ENCODE peak calls at places on chromosome 22, in seven cellular contexts. P is lung; C is right atrium auricular region; L is choroid plexus epithelial cell; O is neuronal stem cell; U is CD8-positive, alpha-beta memory T cell; M is kidney. A is an unnamed sample.

GRCh38 chr22:50683086-50683993 is 10.7 kb downstream of the SHANK3 start:
- DNase-seq in C (peak), U (no peak), M (no peak), O (no peak), L (no peak), P (no peak), A (no peak)

GRCh38 chr22:18076060-18076497 is 1.7 kb upstream of the PEX26 start:
- DNase-seq in L (peak), C (peak), M (peak), P (peak), U (peak), O (peak), A (peak)

GRCh38 chr22:48885919-48886305 is 941.8 kb downstream of the BRD1 start:
- DNase-seq in P (no peak), O (no peak), U (no peak), L (no peak), C (no peak), M (peak), A (no peak)

GRCh38 chr22:42436402-42436801 is 4.2 kb upstream of the NFAM1 start:
- DNase-seq in P (no peak), L (no peak), C (no peak), O (no peak), M (no peak), U (no peak), A (no peak)

GRCh38 chr22:44151661-44152060 is 29.1 kb upstream of the PARVG start:
- DNase-seq in O (no peak), P (no peak), M (no peak), C (no peak), U (no peak), L (peak), A (no peak)

GRCh38 chr22:49699476-49699875 is 128.2 kb downstream of the BRD1 start:
- DNase-seq in O (no peak), U (no peak), P (no peak), L (no peak), M (no peak), C (no peak), A (no peak)

GRCh38 chr22:30246962-30247376 is 410 bp upstream of the LIF start:
- DNase-seq in L (no peak), C (no peak), O (no peak), M (no peak), U (no peak), P (no peak), A (no peak)

GRCh38 chr22:30253205-30253852 is 6.8 kb upstream of the LIF start:
- DNase-seq in L (no peak), M (peak), P (peak), U (no peak), O (no peak), C (peak), A (no peak)

GRCh38 chr22:31561238-31561887 is 65.0 kb downstream of the SFI1 start:
- DNase-seq in C (peak), P (peak), O (peak), M (peak), U (peak), L (peak), A (peak)

GRCh38 chr22:37051629-37052385 is at the start of gene KCTD17:
- DNase-seq in L (peak), U (peak), O (peak), M (peak), C (peak), P (peak), A (peak)
- H3K4me3 ChIP-seq in L (peak), U (peak), O (peak), M (peak), C (peak), P (peak), A (peak)

DNA sequence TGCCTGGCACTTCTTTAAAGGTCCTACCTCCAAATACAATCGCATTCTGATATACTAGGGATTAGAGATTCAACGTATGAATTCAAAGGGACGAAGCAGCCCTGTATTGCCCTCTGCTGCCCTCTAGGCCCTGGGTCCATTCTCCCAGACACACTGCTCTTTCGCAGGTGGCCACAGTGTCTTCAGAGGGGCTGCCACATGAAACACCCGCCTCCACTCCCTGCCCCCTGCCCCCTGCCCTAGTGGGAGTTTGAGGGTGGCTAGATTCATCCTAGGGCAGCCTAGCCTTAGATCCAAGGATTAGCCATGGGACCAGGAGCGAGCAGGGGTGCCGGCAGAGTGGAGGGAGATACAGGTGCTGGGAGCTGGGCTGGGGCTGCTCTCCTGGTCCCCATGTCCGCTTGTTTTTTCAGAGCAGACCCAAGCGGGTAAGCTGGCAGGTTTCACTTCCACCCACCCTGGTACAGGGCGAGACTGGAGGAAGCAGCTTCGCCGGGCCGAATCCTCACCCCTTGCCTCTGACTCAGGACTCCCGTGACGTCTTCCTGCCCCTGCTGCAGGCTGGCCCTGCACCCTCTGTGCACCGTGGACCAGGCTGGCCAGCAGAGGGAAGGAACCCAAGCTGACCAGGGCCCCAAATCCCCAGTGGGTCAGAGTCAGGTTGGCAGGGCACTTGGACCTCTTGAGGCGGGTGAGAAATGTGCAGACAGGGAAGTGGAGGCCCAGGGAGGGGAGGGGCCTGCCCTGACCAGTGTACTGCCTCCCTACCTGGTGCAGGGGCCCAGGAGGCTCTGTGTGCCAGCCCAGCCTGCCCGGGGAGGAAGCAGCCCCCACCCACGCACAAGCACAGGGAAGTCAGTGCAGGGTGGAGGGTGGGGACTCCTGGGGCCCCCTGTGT is 28.4 kb upstream of the HMOX1 start:
- DNase-seq in C (peak), L (no peak), M (peak), P (peak), O (no peak), U (no peak), A (peak)
- H3K4me3 ChIP-seq in C (no peak), L (no peak), M (no peak), P (no peak), O (no peak), U (no peak), A (no peak)

GRCh38 chr22:23124611-23125511 is 16.9 kb downstream of the RSPH14 start:
- DNase-seq in L (no peak), C (no peak), O (no peak), M (no peak), P (no peak), U (no peak), A (no peak)

GRCh38 chr22:23127055-23127756 is 14.6 kb downstream of the RSPH14 start:
- DNase-seq in M (no peak), P (no peak), U (no peak), O (no peak), C (no peak), L (no peak), A (no peak)

GRCh38 chr22:23127788-23128187 is 14.0 kb downstream of the RSPH14 start:
- DNase-seq in P (no peak), O (no peak), C (no peak), M (no peak), U (no peak), L (no peak), A (no peak)

GRCh38 chr22:23125512-23126103 is 16.2 kb downstream of the RSPH14 start:
- DNase-seq in L (no peak), C (no peak), O (no peak), U (no peak), P (no peak), M (no peak), A (no peak)

DNA sequence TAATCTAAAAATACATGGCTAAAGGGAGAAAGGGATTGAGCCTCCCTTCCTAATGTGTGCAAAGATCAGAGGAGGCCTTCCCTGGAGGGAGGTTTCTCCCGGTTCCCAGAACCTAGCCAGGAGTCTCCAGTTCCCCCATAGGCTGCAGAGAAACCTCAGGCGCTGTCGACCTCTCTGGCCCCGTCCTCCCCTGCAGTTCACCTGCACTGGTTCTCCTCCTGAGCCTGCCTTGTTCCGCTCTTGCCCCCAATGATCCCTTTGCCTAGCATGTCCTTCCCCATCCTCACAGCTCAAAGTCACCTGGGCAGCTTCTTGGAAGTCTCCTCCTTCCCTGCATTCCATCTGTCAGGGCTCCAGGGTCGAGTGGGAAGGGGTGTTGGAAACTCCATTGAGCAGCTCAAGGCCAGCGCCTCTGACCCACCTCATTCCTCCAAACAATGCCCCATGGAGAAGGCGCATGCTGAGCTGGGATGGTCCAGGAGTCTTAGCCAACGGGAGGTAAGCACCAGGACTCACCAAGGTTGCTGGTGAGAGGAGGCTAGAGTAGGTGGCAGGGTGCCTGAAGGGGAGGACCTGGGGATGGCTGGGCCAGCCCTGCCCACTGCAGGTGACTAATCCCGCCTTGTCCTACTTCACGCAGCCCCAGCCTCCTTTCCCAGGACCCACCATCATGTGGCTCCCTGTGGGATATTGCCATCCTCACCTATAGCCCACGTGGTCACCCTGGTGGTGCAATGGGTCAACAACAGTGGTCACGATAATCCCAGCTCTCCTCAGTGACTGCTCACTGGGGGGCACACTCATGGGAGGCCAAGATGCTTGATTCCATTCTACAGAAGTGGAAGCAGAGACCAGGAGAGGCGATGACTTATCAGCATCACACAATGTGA is 15.4 kb downstream of the RSPH14 start:
- DNase-seq in U (no peak), O (no peak), C (no peak), L (no peak), P (no peak), M (no peak), A (no peak)
- H3K4me3 ChIP-seq in U (no peak), O (no peak), C (no peak), L (no peak), P (no peak), M (no peak), A (no peak)

DNA sequence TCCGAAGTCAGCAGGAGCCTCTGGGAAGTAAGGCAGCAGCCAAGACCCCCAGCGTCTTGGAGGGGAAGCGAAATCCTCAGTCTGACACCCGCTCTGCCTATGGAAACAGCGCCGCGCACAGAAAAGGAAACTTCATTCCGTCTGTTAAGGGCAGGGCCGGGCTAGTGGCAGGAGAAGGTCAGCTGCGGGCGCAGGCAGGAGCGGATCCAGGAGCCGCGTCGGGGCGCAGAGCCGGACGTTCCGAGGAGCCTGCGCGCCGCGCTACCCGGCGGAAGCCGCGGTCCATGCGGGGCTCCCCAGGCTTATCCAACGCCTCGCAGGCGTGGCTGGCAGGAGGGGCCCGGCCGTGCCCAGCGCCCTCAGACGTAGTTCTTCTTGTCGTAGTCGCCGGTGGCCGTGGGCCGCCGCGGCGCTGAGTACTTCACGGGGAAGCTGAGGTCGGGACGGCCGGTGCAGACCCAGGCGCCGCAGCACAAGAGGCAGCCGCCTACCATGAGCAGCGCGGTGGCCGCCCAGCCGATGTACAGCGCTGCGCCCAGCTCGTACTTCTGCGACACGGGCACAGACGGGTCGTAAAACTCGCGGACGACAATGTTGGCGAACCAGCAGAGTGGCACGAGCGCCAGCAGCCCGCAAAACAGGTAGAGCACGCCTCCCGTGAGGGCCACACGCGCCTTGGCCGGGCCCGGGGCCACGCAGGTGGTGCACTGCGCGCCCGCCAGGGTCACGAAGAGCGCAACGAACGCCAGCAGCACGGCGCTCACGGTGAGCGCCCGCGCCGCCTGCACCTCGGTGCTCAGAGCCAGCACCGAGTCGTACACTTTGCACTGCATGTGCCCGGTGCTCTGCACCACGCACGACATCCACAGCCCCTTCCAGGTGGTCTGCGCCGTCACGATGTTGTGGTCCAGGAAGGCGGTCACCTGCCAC is 705 bp downstream of the CLDN5 start:
- DNase-seq in C (no peak), O (peak), P (no peak), L (peak), M (no peak), U (no peak), A (no peak)
- H3K4me3 ChIP-seq in C (peak), O (peak), P (peak), L (peak), M (peak), U (peak), A (no peak)

GRCh38 chr22:24310969-24311368 is 40.3 kb downstream of the SPECC1L start:
- DNase-seq in O (no peak), P (no peak), L (no peak), M (no peak), U (no peak), C (no peak), A (no peak)
- H3K4me3 ChIP-seq in O (no peak), P (no peak), L (no peak), M (no peak), U (no peak), C (no peak), A (no peak)

DNA sequence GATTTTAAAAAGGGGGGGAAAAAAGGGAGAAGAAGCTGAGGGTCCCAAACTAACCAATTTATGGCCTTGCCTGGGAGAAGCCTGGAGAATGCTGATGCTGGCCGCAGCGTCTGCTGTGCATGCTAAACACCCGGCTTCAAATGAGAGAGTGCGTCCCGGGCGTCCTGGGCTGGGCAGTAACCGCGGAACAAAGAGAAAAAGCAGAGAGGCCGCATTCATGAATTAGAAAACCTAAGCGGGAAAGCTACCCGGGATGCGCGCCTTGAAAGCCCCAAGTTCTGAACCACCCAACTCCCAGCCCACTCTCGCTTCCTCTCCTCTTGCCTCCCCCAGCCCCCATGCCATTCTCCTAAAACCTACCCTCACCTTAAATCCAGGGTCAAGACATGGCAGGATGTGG is 6.5 kb downstream of the MN1 start:
- DNase-seq in O (no peak), U (no peak), P (no peak), M (peak), C (no peak), L (no peak), A (no peak)
- H3K4me3 ChIP-seq in O (peak), U (no peak), P (no peak), M (no peak), C (no peak), L (no peak), A (no peak)

DNA sequence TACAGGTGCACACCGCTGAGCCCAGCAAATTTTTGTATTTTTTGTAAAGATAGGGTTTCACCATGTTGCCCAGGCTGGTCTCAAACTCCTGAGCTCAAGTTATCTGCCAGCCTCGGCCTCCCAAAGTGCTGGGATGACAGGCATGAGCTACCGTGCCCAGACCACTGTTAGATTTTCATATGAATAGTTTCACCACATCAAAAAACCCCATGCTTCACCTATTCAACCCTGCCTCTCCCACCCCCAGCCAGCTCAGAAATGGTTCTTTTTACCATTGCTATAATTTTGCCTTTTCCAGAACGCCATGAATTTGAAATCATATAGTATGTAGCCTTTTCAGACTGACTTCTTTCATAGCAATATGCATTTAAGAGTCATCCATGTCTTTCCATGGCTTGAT is 37.9 kb downstream of the CDPF1 start:
- DNase-seq in M (no peak), O (no peak), P (no peak), C (no peak), U (no peak), L (no peak), A (no peak)
- H3K4me3 ChIP-seq in M (no peak), O (no peak), P (no peak), C (no peak), U (no peak), L (no peak), A (no peak)

GRCh38 chr22:45504703-45505341 is 2.1 kb downstream of the FBLN1 start:
- DNase-seq in O (peak), C (no peak), M (peak), L (peak), P (no peak), U (no peak), A (no peak)
- H3K4me3 ChIP-seq in O (peak), C (peak), M (no peak), L (peak), P (peak), U (no peak), A (no peak)